ENCODE peak calls at places on chromosome 13, in four cellular contexts. K, S, T and G are unnamed samples.

GRCh38 chr13:44865722-44866484 is 123.4 kb downstream of the NUFIP1 start:
- DNase-seq in K (no peak), S (no peak), T (no peak), G (no peak)

GRCh38 chr13:111336666-111337065 is 16.2 kb downstream of the TEX29 start:
- DNase-seq in K (no peak), S (no peak), T (no peak), G (peak)

GRCh38 chr13:95834134-95834765 is 157.3 kb downstream of the DNAJC3 start:
- DNase-seq in K (peak), S (peak), T (peak), G (peak)

GRCh38 chr13:25943666-25944065 is 108.2 kb downstream of the SHISA2 start:
- DNase-seq in K (no peak), S (no peak), T (no peak), G (no peak)

GRCh38 chr13:23960566-23961156 is 63.4 kb upstream of the C1QTNF9B start:
- DNase-seq in K (no peak), S (peak), T (no peak), G (peak)

GRCh38 chr13:93307166-93307565 is 80.6 kb downstream of the GPC6 start:
- DNase-seq in K (no peak), S (no peak), T (no peak), G (peak)

GRCh38 chr13:30859326-30859725 is 46.7 kb upstream of the MEDAG start:
- DNase-seq in K (no peak), S (no peak), T (no peak), G (no peak)

GRCh38 chr13:93108111-93108581 is 118.5 kb upstream of the GPC6 start:
- DNase-seq in K (no peak), S (no peak), T (no peak), G (no peak)

GRCh38 chr13:36157475-36157874 is 26.3 kb upstream of the DCLK1 start:
- DNase-seq in K (no peak), S (no peak), T (no peak), G (no peak)

GRCh38 chr13:48733739-48734329 is 80.1 kb downstream of the CYSLTR2 start:
- DNase-seq in K (no peak), S (no peak), T (no peak), G (no peak)

GRCh38 chr13:98451676-98452105 is 125.2 kb downstream of the STK24 start:
- DNase-seq in K (no peak), S (no peak), T (no peak), G (peak)

GRCh38 chr13:44576396-44577235 is 486 bp upstream of the TSC22D1 start:
- DNase-seq in K (no peak), S (no peak), T (no peak), G (no peak)

GRCh38 chr13:95546919-95547318 is 5.6 kb upstream of the CLDN10 start:
- DNase-seq in K (no peak), S (peak), T (peak), G (no peak)

GRCh38 chr13:41019027-41019487 is at the start of gene ELF1:
- DNase-seq in K (no peak), S (peak), T (no peak), G (peak)

GRCh38 chr13:89352384-89352783 is 1681.2 kb downstream of the SLITRK5 start:
- DNase-seq in K (no peak), S (no peak), T (no peak), G (no peak)
- H3K56ac ChIP-seq in K (no peak), S (peak), T (no peak), G (no peak)

GRCh38 chr13:99876651-99877050 is 94.9 kb downstream of the ZIC5 start:
- DNase-seq in K (no peak), S (no peak), T (no peak), G (no peak)
- H3K56ac ChIP-seq in K (no peak), S (no peak), T (no peak), G (no peak)

GRCh38 chr13:47144782-47145181 is 247.9 kb upstream of the HTR2A start:
- DNase-seq in K (no peak), S (no peak), T (no peak), G (no peak)
- H3K56ac ChIP-seq in K (no peak), S (no peak), T (no peak), G (no peak)

DNA sequence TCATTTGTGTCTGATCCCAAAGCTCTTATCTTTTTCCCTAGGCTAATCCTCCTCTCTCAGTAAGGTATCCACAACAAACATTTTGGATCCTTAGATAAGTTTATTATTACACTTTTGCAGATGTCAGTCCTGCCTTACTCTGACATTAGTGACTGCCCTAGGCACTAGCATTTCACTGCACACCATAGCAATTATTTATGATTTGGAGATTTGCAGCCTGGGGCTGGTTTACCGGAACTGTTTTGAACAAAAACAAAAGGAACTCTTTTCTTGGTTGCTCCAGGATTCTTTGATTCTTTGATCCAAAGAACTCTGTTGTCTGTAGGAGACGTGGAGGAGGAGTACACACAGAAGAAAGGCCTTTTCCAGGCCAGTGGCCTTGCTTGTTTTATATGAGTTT is 80.4 kb downstream of the EDNRB start:
- DNase-seq in K (no peak), S (no peak), T (no peak), G (no peak)
- H3K56ac ChIP-seq in K (no peak), S (no peak), T (no peak), G (no peak)

GRCh38 chr13:78593652-78594494 is 9.5 kb downstream of the POU4F1 start:
- DNase-seq in K (peak), S (peak), T (peak), G (no peak)

GRCh38 chr13:78595819-78596700 is 7.3 kb downstream of the POU4F1 start:
- DNase-seq in K (peak), S (peak), T (peak), G (no peak)

GRCh38 chr13:78596701-78597550 is 6.4 kb downstream of the POU4F1 start:
- DNase-seq in K (peak), S (no peak), T (peak), G (no peak)

GRCh38 chr13:78593129-78593528 is 10.2 kb downstream of the POU4F1 start:
- DNase-seq in K (no peak), S (no peak), T (no peak), G (no peak)

GRCh38 chr13:78595458-78595818 is 7.9 kb downstream of the POU4F1 start:
- DNase-seq in K (no peak), S (peak), T (no peak), G (no peak)
- H3K56ac ChIP-seq in K (no peak), S (no peak), T (no peak), G (no peak)

GRCh38 chr13:28603033-28603664 is 55.8 kb upstream of the POMP start:
- DNase-seq in K (no peak), S (no peak), T (no peak), G (peak)
- H3K56ac ChIP-seq in K (no peak), S (no peak), T (no peak), G (no peak)

GRCh38 chr13:50449465-50449864 is 394.0 kb downstream of the DLEU7 start:
- DNase-seq in K (no peak), S (no peak), T (no peak), G (no peak)
- H3K56ac ChIP-seq in K (no peak), S (no peak), T (no peak), G (no peak)

DNA sequence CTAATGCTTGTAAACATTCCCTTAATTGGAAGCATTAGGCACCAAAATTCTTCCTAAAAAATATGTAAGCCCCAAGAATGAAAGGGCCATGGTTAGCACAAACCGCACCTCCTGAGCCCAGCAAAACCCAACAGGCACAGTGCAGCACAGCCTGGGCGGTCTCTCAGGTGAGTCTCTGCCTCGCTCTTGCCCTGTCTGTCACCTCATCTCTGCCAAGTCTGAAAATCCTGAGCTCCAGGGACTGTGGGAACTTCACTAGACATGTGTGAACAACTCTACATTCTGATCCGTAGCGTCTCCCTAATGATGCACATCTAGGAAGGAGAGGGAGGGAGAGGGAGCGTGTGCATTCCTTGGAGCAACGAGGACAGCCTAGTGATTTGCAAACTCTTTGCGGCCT is 88.8 kb upstream of the GJB6 start:
- DNase-seq in K (no peak), S (no peak), T (no peak), G (no peak)
- H3K56ac ChIP-seq in K (no peak), S (no peak), T (no peak), G (no peak)